ENCODE peak calls at places on chromosomes 7 and 10, in nine cellular contexts. N, W, C, L, X, R, G, A and U are unnamed samples.

GRCh38 chr7:106309352-106309751 is 24.6 kb upstream of the NAMPT start:
- DNase-seq in N (no peak), W (no peak), C (no peak), L (no peak), X (no peak), R (no peak), G (no peak), A (no peak), U (no peak)

GRCh38 chr10:87705339-87705738 is 45.7 kb downstream of the PAPSS2 start:
- DNase-seq in N (no peak), W (no peak), C (no peak), L (no peak), X (peak; percentile 7), R (no peak), G (peak; percentile 15), A (peak; percentile 65), U (no peak)

GRCh38 chr10:78578929-78579328 is 489.8 kb upstream of the ZMIZ1 start:
- DNase-seq in N (no peak), W (no peak), C (no peak), L (no peak), X (no peak), R (no peak), G (no peak), A (no peak), U (no peak)

GRCh38 chr10:101052285-101052684 is 9.5 kb upstream of the KAZALD1 start:
- DNase-seq in N (no peak), W (no peak), C (no peak), L (no peak), X (no peak), R (no peak), G (peak; percentile 69), A (peak; percentile 85), U (no peak)

GRCh38 chr10:43981232-43981631 is 332.6 kb upstream of the ZNF32 start:
- DNase-seq in N (no peak), W (no peak), C (no peak), L (no peak), X (no peak), R (no peak), G (no peak), A (peak; percentile 67), U (no peak)

GRCh38 chr7:41559426-41559825 is 143.5 kb downstream of the INHBA start:
- DNase-seq in N (no peak), W (no peak), C (no peak), L (no peak), X (no peak), R (no peak), G (no peak), A (no peak), U (peak; percentile 24)

GRCh38 chr10:92696606-92697383 is 7.0 kb downstream of the HHEX start:
- DNase-seq in N (no peak), W (no peak), C (no peak), L (no peak), X (no peak), R (no peak), G (no peak), A (no peak), U (no peak)

GRCh38 chr7:129574487-129574886 is 37.0 kb upstream of the NRF1 start:
- DNase-seq in N (no peak), W (no peak), C (no peak), L (no peak), X (no peak), R (no peak), G (peak; percentile 84), A (peak; percentile 89), U (no peak)

GRCh38 chr7:146172112-146172511 is 55.5 kb downstream of the CNTNAP2 start:
- DNase-seq in N (no peak), W (no peak), C (no peak), L (no peak), X (no peak), R (no peak), G (no peak), A (no peak), U (no peak)

GRCh38 chr7:98307971-98308466 is 26.5 kb downstream of the BRI3 start:
- DNase-seq in N (no peak), W (no peak), C (no peak), L (no peak), X (no peak), R (no peak), G (no peak), A (no peak), U (no peak)

GRCh38 chr7:41006591-41006990 is 696.3 kb downstream of the INHBA start:
- DNase-seq in N (no peak), W (no peak), C (no peak), L (no peak), X (no peak), R (no peak), G (peak; percentile 48), A (peak; percentile 59), U (peak; percentile 55)

GRCh38 chr10:73907841-73908517 is 3.0 kb upstream of the PLAU start:
- DNase-seq in N (no peak), W (no peak), C (no peak), L (peak; percentile 44), X (no peak), R (no peak), G (peak; percentile 86), A (peak; percentile 78), U (no peak)

GRCh38 chr10:119658274-119658673 is 7.1 kb downstream of the BAG3 start:
- DNase-seq in N (peak; percentile 80), W (no peak), C (no peak), L (peak; percentile 80), X (peak; percentile 88), R (no peak), G (peak; percentile 91), A (peak; percentile 87), U (peak; percentile 73)

GRCh38 chr10:113681533-113682470 is 2.1 kb downstream of the CASP7 start:
- DNase-seq in N (no peak), W (no peak), C (peak; percentile 66), L (no peak), X (no peak), R (peak; percentile 60), G (no peak), A (peak; percentile 5), U (no peak)

DNA sequence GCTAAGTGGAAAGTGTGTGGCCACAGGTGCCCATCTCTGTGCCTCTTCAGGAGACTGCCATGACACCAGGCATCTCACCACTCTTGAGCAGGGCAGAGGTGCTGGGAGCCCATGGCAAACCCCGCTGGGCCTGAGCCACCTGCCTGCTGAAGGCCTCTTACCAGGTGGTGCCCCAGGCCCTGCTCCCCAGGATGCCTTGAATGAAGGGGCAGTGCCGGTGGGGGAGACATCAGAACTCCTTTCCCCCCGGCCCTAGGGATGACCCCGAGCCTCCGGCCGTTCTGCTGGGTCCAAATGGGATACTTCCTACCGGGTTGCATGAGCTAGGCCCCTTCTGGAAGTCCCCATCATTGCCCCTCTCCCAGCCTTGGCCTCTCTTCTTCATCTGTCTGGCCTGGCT is 37.6 kb downstream of the UNC5B start:
- DNase-seq in N (no peak), W (no peak), C (no peak), L (no peak), X (no peak), R (no peak), G (no peak), A (no peak), U (no peak)
- TF ChIP-seq CTCF in N (no peak), W (no peak), C (no peak), L (no peak), X (no peak), R (no peak), G (no peak), A (no peak), U (no peak)

GRCh38 chr10:8052344-8052969 is 2.0 kb upstream of the GATA3 start:
- DNase-seq in N (no peak), W (no peak), C (peak; percentile 19), L (no peak), X (no peak), R (no peak), G (peak; percentile 45), A (no peak), U (no peak)

GRCh38 chr10:8054498-8055407 is at the start of gene GATA3:
- DNase-seq in N (peak; percentile 93), W (peak; percentile 71), C (peak; percentile 90), L (peak; percentile 62), X (peak; percentile 51), R (peak; percentile 82), G (peak; percentile 63), A (peak; percentile 36), U (peak; percentile 69)

GRCh38 chr10:8054243-8054497 is 318 bp upstream of the GATA3 start:
- DNase-seq in N (peak; percentile 69), W (no peak), C (no peak), L (no peak), X (no peak), R (no peak), G (peak; percentile 39), A (no peak), U (no peak)

GRCh38 chr10:8052970-8053445 is 1.5 kb upstream of the GATA3 start:
- DNase-seq in N (no peak), W (no peak), C (peak; percentile 8), L (no peak), X (no peak), R (no peak), G (no peak), A (no peak), U (no peak)

GRCh38 chr10:8053446-8054242 is 844 bp upstream of the GATA3 start:
- DNase-seq in N (peak; percentile 93), W (peak; percentile 93), C (peak; percentile 99), L (peak; percentile 78), X (no peak), R (peak; percentile 96), G (peak; percentile 67), A (peak; percentile 65), U (peak; percentile 95)
- TF ChIP-seq CTCF in N (peak; percentile 82), W (peak; percentile 66), C (peak; percentile 99), L (peak; percentile 78), X (peak; percentile 90), R (peak; percentile 98), G (peak; percentile 82), A (peak; percentile 58), U (peak; percentile 76)

DNA sequence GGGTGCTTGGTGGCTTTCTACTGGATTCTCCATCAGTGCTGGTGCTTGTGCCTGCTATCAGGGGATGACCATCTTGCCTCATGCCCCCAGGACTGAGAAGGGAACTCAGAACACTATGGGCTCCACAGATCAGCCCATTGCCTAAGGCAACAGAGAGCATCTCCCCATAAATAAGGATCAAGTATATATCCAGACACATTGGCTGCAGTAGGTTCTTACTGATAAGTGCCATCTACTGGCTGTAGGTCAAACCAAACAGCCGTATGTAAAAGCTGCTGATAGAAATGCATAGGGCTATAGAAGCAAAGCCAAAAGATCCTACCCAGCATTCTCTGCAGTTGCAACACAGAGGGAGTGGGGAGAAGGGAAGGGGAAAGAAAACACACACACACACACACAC is 153.7 kb downstream of the CDK14 start:
- DNase-seq in N (no peak), W (no peak), C (peak; percentile 49), L (no peak), X (no peak), R (no peak), G (no peak), A (peak; percentile 31), U (no peak)
- TF ChIP-seq CTCF in N (no peak), W (no peak), C (no peak), L (no peak), X (peak; percentile 7), R (peak; percentile 41), G (peak; percentile 34), A (peak; percentile 33), U (no peak)

GRCh38 chr7:150927157-150927953 is 50.8 kb downstream of the KCNH2 start:
- DNase-seq in N (no peak), W (no peak), C (no peak), L (no peak), X (no peak), R (no peak), G (no peak), A (no peak), U (no peak)
- TF ChIP-seq CTCF in N (no peak), W (no peak), C (no peak), L (no peak), X (no peak), R (no peak), G (no peak), A (no peak), U (no peak)